ENCODE peak calls at places on chromosomes 1 and 21, in six cellular contexts. E is mesothelial cell of epicardium; D is GM13976; S is pancreas; F is stimulated activated naive CD4-positive, alpha-beta T cell; J is AG09319. M is an unnamed sample.

GRCh38 chr1:11099310-11100148 is at the start of gene EXOSC10:
- DNase-seq in F (peak; percentile 84), S (peak; percentile 99), D (peak; percentile 98), J (peak; percentile 65), E (peak; percentile 93), M (peak; percentile 95)

GRCh38 chr1:87916965-87917364 is 588.3 kb downstream of the LMO4 start:
- DNase-seq in S (no peak), J (no peak), F (no peak), D (no peak), E (no peak), M (no peak)

GRCh38 chr1:68180441-68181164 is 51.7 kb downstream of the WLS start:
- DNase-seq in F (no peak), E (no peak), J (no peak), D (no peak), S (no peak), M (no peak)

GRCh38 chr1:3545363-3546047 is 65.8 kb downstream of the MEGF6 start:
- DNase-seq in D (no peak), J (no peak), F (no peak), E (no peak), S (no peak), M (no peak)

GRCh38 chr1:9279172-9279840 is 13.4 kb upstream of the SPSB1 start:
- DNase-seq in E (no peak), J (no peak), D (no peak), S (no peak), F (no peak), M (no peak)

GRCh38 chr1:24142546-24143431 is at the start of gene IL22RA1:
- DNase-seq in D (no peak), F (no peak), J (no peak), E (no peak), S (peak; percentile 87), M (peak; percentile 51)

GRCh38 chr1:59747469-59748014 is 67.2 kb upstream of the HOOK1 start:
- DNase-seq in D (no peak), S (no peak), E (no peak), F (no peak), J (no peak), M (no peak)

GRCh38 chr1:216804107-216804506 is 80.9 kb upstream of the ESRRG start:
- DNase-seq in E (no peak), D (no peak), S (no peak), J (no peak), F (no peak), M (no peak)

GRCh38 chr1:157163273-157164127 is 25.3 kb upstream of the ETV3 start:
- DNase-seq in J (no peak), D (peak; percentile 79), E (peak; percentile 46), F (no peak), S (peak; percentile 92), M (peak; percentile 71)

GRCh38 chr1:159751022-159751421 is 29.7 kb upstream of the DUSP23 start:
- DNase-seq in S (no peak), J (no peak), F (no peak), E (no peak), D (no peak), M (no peak)

GRCh38 chr1:24319962-24320361 is 805 bp downstream of the GRHL3 start:
- DNase-seq in E (no peak), S (no peak), D (no peak), J (no peak), F (no peak), M (no peak)

GRCh38 chr1:155173478-155174333 is at the start of gene TRIM46:
- DNase-seq in S (peak; percentile 61), J (no peak), D (peak; percentile 84), E (no peak), F (peak; percentile 47), M (peak; percentile 87)

GRCh38 chr1:178461676-178462075 is 35.1 kb downstream of the CLEC20A start:
- DNase-seq in F (no peak), J (no peak), D (no peak), E (no peak), S (no peak), M (no peak)

GRCh38 chr1:17624540-17625256 is 85.2 kb downstream of the ARHGEF10L start:
- DNase-seq in S (no peak), F (no peak), E (no peak), D (no peak), J (no peak), M (peak; percentile 50)

GRCh38 chr1:83559090-83559489 is 439.8 kb downstream of the TTLL7 start:
- DNase-seq in S (no peak), D (peak; percentile 9), F (no peak), E (no peak), J (no peak), M (no peak)

GRCh38 chr1:2921970-2922686 is 99.1 kb upstream of the ACTRT2 start:
- DNase-seq in E (no peak), J (no peak), S (peak; percentile 82), D (no peak), F (no peak), M (no peak)

GRCh38 chr1:40032240-40032891 is 8.2 kb upstream of the CAP1 start:
- DNase-seq in D (peak; percentile 58), F (peak; percentile 9), S (no peak), J (peak; percentile 30), E (no peak), M (peak; percentile 57)

GRCh38 chr1:25650219-25650576 is 33.6 kb downstream of the MAN1C1 start:
- DNase-seq in S (no peak), E (no peak), J (no peak), F (no peak), D (no peak), M (no peak)

GRCh38 chr1:161162806-161163205 is 3.4 kb upstream of the PPOX start:
- DNase-seq in D (no peak), J (no peak), S (no peak), E (no peak), F (no peak), M (no peak)

GRCh38 chr1:160040481-160040880 is 8.7 kb upstream of the PIGM start:
- DNase-seq in D (no peak), J (no peak), S (no peak), E (no peak), F (no peak), M (no peak)

GRCh38 chr1:166859597-166859996 is 16.5 kb downstream of the TADA1 start:
- DNase-seq in J (no peak), E (no peak), S (no peak), F (no peak), D (no peak), M (no peak)

GRCh38 chr21:35563885-35564451 is 496.4 kb downstream of the SETD4 start:
- DNase-seq in D (no peak), J (peak; percentile 87), S (no peak), E (no peak), F (no peak), M (no peak)

GRCh38 chr1:29623501-29623900 is 387.2 kb downstream of the PTPRU start:
- DNase-seq in J (no peak), S (no peak), F (no peak), E (no peak), D (no peak), M (no peak)

GRCh38 chr1:194155962-194156361 is 969.5 kb upstream of the B3GALT2 start:
- DNase-seq in E (no peak), J (no peak), S (no peak), D (no peak), F (no peak), M (no peak)

M was measured in cerebellum.